ENCODE peak calls at places on chromosomes 11 and 22, in six cellular contexts. O, K, T, Z, P and M are unnamed samples.

GRCh38 chr11:45798793-45799441 is 6.0 kb upstream of the SLC35C1 start:
- DNase-seq in K (no peak), T (no peak), P (no peak), Z (no peak), O (no peak), M (no peak)

GRCh38 chr22:41722496-41722895 is 23.2 kb downstream of the MEI1 start:
- DNase-seq in K (no peak), P (no peak), Z (no peak), O (no peak), T (no peak), M (no peak)

GRCh38 chr22:32866953-32867352 is 65.4 kb downstream of the TIMP3 start:
- DNase-seq in T (no peak), Z (no peak), O (no peak), P (no peak), K (no peak), M (no peak)

GRCh38 chr22:27203276-27203660 is 545.9 kb downstream of the MIAT start:
- DNase-seq in K (no peak), P (peak; percentile 32), T (no peak), Z (no peak), O (no peak), M (no peak)

GRCh38 chr11:102192349-102193066 is 82.3 kb downstream of the YAP1 start:
- DNase-seq in Z (no peak), O (no peak), T (no peak), P (no peak), K (no peak), M (no peak)

GRCh38 chr11:125183641-125184040 is 19.1 kb downstream of the PKNOX2 start:
- DNase-seq in O (no peak), K (no peak), Z (no peak), T (no peak), P (no peak), M (no peak)

GRCh38 chr22:48276933-48277867 is 1514.8 kb downstream of the TBC1D22A start:
- DNase-seq in Z (no peak), O (no peak), T (no peak), K (no peak), P (no peak), M (no peak)

GRCh38 chr11:55701429-55701828 is 39.4 kb downstream of the OR4C6 start:
- DNase-seq in T (no peak), P (no peak), Z (no peak), O (no peak), K (no peak), M (no peak)

GRCh38 chr11:33268945-33269567 is 11.9 kb downstream of the HIPK3 start:
- DNase-seq in O (no peak), Z (no peak), P (peak; percentile 37), T (no peak), K (no peak), M (no peak)

GRCh38 chr11:30585067-30585891 is 874 bp downstream of the MPPED2 start:
- DNase-seq in O (no peak), T (no peak), Z (no peak), K (no peak), P (no peak), M (no peak)

GRCh38 chr22:45280995-45281394 is 3.8 kb upstream of the UPK3A start:
- DNase-seq in Z (no peak), O (no peak), K (no peak), T (no peak), P (no peak), M (no peak)

GRCh38 chr22:45285431-45286058 is 796 bp downstream of the UPK3A start:
- DNase-seq in O (no peak), Z (no peak), T (no peak), K (no peak), P (no peak), M (no peak)

GRCh38 chr22:45286854-45287551 is 2.3 kb downstream of the UPK3A start:
- DNase-seq in T (no peak), P (no peak), K (no peak), O (no peak), Z (no peak), M (no peak)

GRCh38 chr22:45280583-45280972 is 4.2 kb upstream of the UPK3A start:
- DNase-seq in T (no peak), O (no peak), Z (no peak), K (no peak), P (no peak), M (no peak)

DNA sequence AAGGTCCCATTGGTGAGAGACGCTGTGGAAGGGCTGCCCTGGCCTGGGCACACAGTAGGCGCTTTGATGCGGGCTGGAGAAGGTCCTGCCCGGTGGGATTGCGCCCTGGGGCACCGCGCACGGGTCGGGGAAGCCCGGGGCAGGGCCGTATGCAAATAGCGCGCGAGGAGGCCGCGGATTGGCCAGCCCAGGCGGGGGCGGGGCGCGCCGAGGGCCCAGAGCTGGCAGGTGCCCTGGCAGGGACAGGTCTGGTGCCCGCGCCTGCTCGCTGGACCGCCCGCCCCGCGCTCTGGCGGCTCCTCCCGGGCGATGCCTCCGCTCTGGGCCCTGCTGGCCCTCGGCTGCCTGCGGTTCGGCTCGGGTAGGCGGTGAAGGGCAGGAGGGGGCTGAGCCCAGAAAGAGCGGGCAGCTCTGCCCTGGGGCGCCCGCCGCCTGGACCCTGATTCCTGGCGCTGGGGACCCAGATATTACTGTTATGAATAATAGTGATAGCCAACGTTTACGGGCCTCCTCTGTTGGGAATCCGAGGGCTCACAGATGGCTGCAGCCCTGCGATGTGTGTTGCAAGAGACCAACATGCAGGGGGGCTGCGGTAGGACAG is at the start of gene UPK3A:
- DNase-seq in P (no peak), K (peak; percentile 56), Z (no peak), O (no peak), T (no peak), M (peak; percentile 58)
- H3K4me3 ChIP-seq in P (no peak within 1 kb of the TSS), K (peak within 1 kb of the TSS; percentile 30), Z (peak within 1 kb of the TSS; percentile 44), O (peak within 1 kb of the TSS; percentile 3), T (no peak within 1 kb of the TSS), M (peak within 1 kb of the TSS; percentile 10)

GRCh38 chr11:67238894-67239794 is 27.1 kb upstream of the GRK2 start:
- DNase-seq in T (no peak), O (no peak), Z (no peak), K (no peak), P (no peak), M (peak; percentile 63)
- H3K4me3 ChIP-seq in T (no peak overlapping the region), O (peak overlapping the region; percentile 34), Z (peak overlapping the region; percentile 22), K (peak overlapping the region; percentile 3), P (peak overlapping the region; percentile 39), M (peak overlapping the region; percentile 19)

DNA sequence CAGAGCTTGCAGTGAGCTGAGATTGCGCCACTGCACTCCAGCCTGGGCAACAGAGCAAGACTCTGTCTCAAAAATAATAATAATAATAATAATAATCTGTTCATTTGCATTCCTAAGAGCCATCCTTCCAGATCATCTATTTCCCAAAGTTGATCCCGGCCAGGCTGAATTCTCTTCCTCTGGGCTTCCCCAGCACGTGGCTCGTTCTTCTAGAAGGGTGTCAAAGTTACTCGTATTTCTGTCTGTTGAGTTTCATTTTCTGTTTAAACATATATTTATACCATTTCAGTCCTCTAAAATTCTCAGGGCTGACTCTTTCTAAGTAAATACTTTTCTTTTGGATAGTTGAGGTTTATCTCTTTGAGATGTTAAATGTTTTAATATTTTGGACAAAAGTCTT is 4.8 kb upstream of the JHY start:
- DNase-seq in K (no peak), Z (no peak), T (no peak), O (no peak), P (no peak), M (no peak)
- H3K4me3 ChIP-seq in K (no peak overlapping the region), Z (no peak overlapping the region), T (no peak overlapping the region), O (no peak overlapping the region), P (no peak overlapping the region), M (no peak overlapping the region)

DNA sequence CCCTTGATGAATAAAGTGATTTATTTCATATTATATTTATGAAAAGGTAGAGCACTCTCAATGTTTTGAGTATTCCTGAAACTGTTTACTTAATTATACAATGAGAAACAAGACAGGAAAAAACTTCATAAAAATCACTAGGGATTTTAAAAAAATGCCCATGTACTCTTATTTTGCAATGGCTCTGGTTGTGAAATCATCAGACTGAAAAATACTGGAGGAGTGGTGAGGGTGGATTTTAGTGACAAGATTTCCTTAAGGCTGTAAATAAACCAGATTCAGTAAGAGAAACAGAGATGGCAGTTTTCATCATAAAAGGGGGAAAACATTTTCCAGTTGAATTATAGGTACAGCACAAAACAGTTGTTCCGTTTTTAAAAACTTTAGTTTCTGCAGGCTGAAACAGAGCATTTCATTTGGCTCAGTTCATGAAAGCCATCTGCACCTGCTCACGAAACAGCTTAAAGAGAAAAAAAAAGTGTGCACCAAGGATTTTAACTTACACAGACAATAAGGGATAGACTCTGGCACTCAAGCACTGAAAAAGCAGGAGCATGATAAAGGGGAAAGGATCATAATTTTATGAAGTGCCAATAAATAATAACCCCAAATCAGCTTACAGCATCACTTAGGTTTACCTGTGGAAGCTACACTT is 100.7 kb downstream of the MAML2 start:
- DNase-seq in K (no peak), T (no peak), Z (no peak), O (no peak), P (peak; percentile 56), M (peak; percentile 43)
- H3K4me3 ChIP-seq in K (peak overlapping the region; percentile 55), T (no peak overlapping the region), Z (peak overlapping the region; percentile 43), O (peak overlapping the region; percentile 32), P (no peak overlapping the region), M (no peak overlapping the region)